ENCODE peak calls at places on chromosomes 16 and 17, in four cellular contexts. Y is suprapubic skin, O is lower leg skin, F is GM12878. I is an unnamed sample.

GRCh38 chr17:82734987-82735866 is at the start of gene FN3K:
- DNase-seq in Y (peak), O (no peak), F (no peak), I (no peak)

GRCh38 chr17:16178836-16179235 is 36.5 kb downstream of the NCOR1 start:
- DNase-seq in Y (no peak), O (no peak), F (no peak), I (no peak)

GRCh38 chr16:22663389-22664064 is 150.4 kb upstream of the HS3ST2 start:
- DNase-seq in Y (no peak), O (no peak), F (no peak), I (no peak)

GRCh38 chr16:74601131-74601871 is 5.6 kb downstream of the GLG1 start:
- DNase-seq in Y (no peak), O (no peak), F (no peak), I (peak)

GRCh38 chr17:61517843-61518606 is 65.8 kb downstream of the TBX4 start:
- DNase-seq in Y (no peak), O (no peak), F (no peak), I (no peak)

GRCh38 chr17:64115871-64116534 is 13.9 kb downstream of the ERN1 start:
- DNase-seq in Y (no peak), O (no peak), F (no peak), I (no peak)

GRCh38 chr17:72515291-72516065 is 394.7 kb downstream of the SOX9 start:
- DNase-seq in Y (no peak), O (no peak), F (peak), I (peak)

GRCh38 chr16:2447920-2448583 is 11.9 kb upstream of the TEDC2 start:
- DNase-seq in Y (no peak), O (no peak), F (no peak), I (no peak)

GRCh38 chr16:67598527-67598926 is 36.2 kb downstream of the CTCF start:
- DNase-seq in Y (no peak), O (no peak), F (no peak), I (no peak)

GRCh38 chr16:57299009-57299718 is 14.7 kb upstream of the PLLP start:
- DNase-seq in Y (peak), O (peak), F (no peak), I (no peak)

GRCh38 chr17:74512041-74512440 is 19.2 kb downstream of the CD300LB start:
- DNase-seq in Y (no peak), O (no peak), F (no peak), I (no peak)

GRCh38 chr16:85751665-85752501 is 987 bp upstream of the C16orf74 start:
- DNase-seq in Y (no peak), O (no peak), F (no peak), I (peak)

GRCh38 chr17:17729620-17730249 is 48.5 kb downstream of the RAI1 start:
- DNase-seq in Y (no peak), O (no peak), F (no peak), I (no peak)

GRCh38 chr17:28975634-28976033 is 24.3 kb upstream of the PHF12 start:
- DNase-seq in Y (no peak), O (no peak), F (no peak), I (no peak)

GRCh38 chr17:42475121-42475520 is 16.4 kb downstream of the ATP6V0A1 start:
- DNase-seq in Y (no peak), O (no peak), F (no peak), I (no peak)

GRCh38 chr17:50198026-50198669 is 3.3 kb downstream of the COL1A1 start:
- DNase-seq in Y (no peak), O (peak), F (no peak), I (no peak)

GRCh38 chr17:43673516-43674323 is 12.0 kb upstream of the MEOX1 start:
- DNase-seq in Y (peak), O (peak), F (no peak), I (no peak)
- TF ChIP-seq CTCF in Y (peak), O (no peak), F (peak), I (peak)

GRCh38 chr16:51151435-51151950 is 423 bp upstream of the SALL1 start:
- DNase-seq in Y (no peak), O (no peak), F (no peak), I (no peak)
- H3K4me3 ChIP-seq in Y (peak), O (no peak), F (no peak), I (no peak)

GRCh38 chr16:3946604-3947180 is 66.2 kb upstream of the CREBBP start:
- DNase-seq in Y (peak), O (no peak), F (no peak), I (no peak)
- TF ChIP-seq CTCF in Y (no peak), O (no peak), F (no peak), I (no peak)

GRCh38 chr17:8315740-8316217 is 5.7 kb downstream of the ARHGEF15 start:
- DNase-seq in Y (no peak), O (no peak), F (no peak), I (no peak)
- H3K4me3 ChIP-seq in Y (peak), O (no peak), F (no peak), I (no peak)

I was measured in GM06990.